ENCODE peak calls at places on chromosomes 12 and 14, in four cellular contexts. T is H9; D is effector memory CD4-positive, alpha-beta T cell; V is heart right ventricle. B is an unnamed sample.
A peak's percentile ranks its signal among the peaks of the same experiment; 100 is the strongest.

GRCh38 chr14:93914278-93914677 is 12.9 kb upstream of the FAM181A start:
- DNase-seq in T (no peak), D (no peak), V (no peak), B (no peak)

GRCh38 chr12:111438501-111438900 is 32.8 kb downstream of the SH2B3 start:
- DNase-seq in T (no peak), D (peak; percentile 53), V (no peak), B (peak; percentile 32)

GRCh38 chr12:124457287-124458219 is 109.9 kb downstream of the NCOR2 start:
- DNase-seq in T (no peak), D (peak; percentile 71), V (peak; percentile 84), B (peak; percentile 23)

GRCh38 chr12:6620137-6620884 is 13.1 kb upstream of the CHD4 start:
- DNase-seq in T (peak; percentile 96), D (no peak), V (no peak), B (peak; percentile 37)

GRCh38 chr12:19482551-19483109 is 43.3 kb downstream of the AEBP2 start:
- DNase-seq in T (peak; percentile 79), D (peak; percentile 12), V (peak; percentile 7), B (peak; percentile 35)

GRCh38 chr12:62898568-62898967 is 36.4 kb downstream of the PPM1H start:
- DNase-seq in T (no peak), D (no peak), V (no peak), B (no peak)

GRCh38 chr12:122837306-122838265 is 2.3 kb downstream of the HIP1R start:
- DNase-seq in T (no peak), D (no peak), V (no peak), B (no peak)

GRCh38 chr12:50659260-50659659 is 104.6 kb upstream of the ATF1 start:
- DNase-seq in T (no peak), D (no peak), V (no peak), B (no peak)

GRCh38 chr12:83052890-83053541 is 366.3 kb downstream of the TMTC2 start:
- DNase-seq in T (no peak), D (no peak), V (no peak), B (no peak)

GRCh38 chr14:78340250-78340649 is 170.1 kb downstream of the NRXN3 start:
- DNase-seq in T (no peak), D (no peak), V (no peak), B (no peak)

GRCh38 chr12:75978677-75979076 is 52.9 kb downstream of the PHLDA1 start:
- DNase-seq in T (no peak), D (no peak), V (no peak), B (no peak)

GRCh38 chr12:12081836-12082497 is 11.2 kb downstream of the BCL2L14 start:
- DNase-seq in T (peak; percentile 45), D (no peak), V (peak; percentile 5), B (no peak)

GRCh38 chr12:96120359-96121100 is 73.6 kb upstream of the ELK3 start:
- DNase-seq in T (peak; percentile 51), D (no peak), V (no peak), B (no peak)

GRCh38 chr12:123937707-123938600 is 34.7 kb downstream of the CCDC92 start:
- DNase-seq in T (no peak), D (peak; percentile 9), V (no peak), B (no peak)

GRCh38 chr12:46071335-46071734 is 81.0 kb upstream of the SCAF11 start:
- DNase-seq in T (no peak), D (no peak), V (no peak), B (no peak)

GRCh38 chr14:91424813-91425719 is 7.4 kb upstream of the CCDC88C start:
- DNase-seq in T (no peak), D (no peak), V (no peak), B (no peak)

GRCh38 chr14:52661314-52661713 is 34.0 kb downstream of the ERO1A start:
- DNase-seq in T (no peak), D (no peak), V (no peak), B (no peak)

GRCh38 chr12:19945559-19946485 is 422.5 kb upstream of the PDE3A start:
- DNase-seq in T (no peak), D (no peak), V (no peak), B (no peak)

GRCh38 chr12:56840922-56841321 is 77.8 kb downstream of the HSD17B6 start:
- DNase-seq in T (peak; percentile 54), D (no peak), V (no peak), B (no peak)

GRCh38 chr12:12892670-12893290 is 1.4 kb downstream of the GPRC5A start:
- DNase-seq in T (no peak), D (no peak), V (no peak), B (no peak)

GRCh38 chr12:132776816-132777568 is 15.4 kb upstream of the ANKLE2 start:
- DNase-seq in T (no peak), D (no peak), V (peak; percentile 82), B (no peak)

GRCh38 chr14:85444685-85445084 is 85.3 kb upstream of the FLRT2 start:
- DNase-seq in T (no peak), D (no peak), V (peak; percentile 19), B (no peak)

GRCh38 chr14:21454843-21455550 is 926 bp downstream of the CHD8 start:
- DNase-seq in T (no peak), D (no peak), V (no peak), B (no peak)

GRCh38 chr14:70032447-70032846 is 153.2 kb downstream of the SMOC1 start:
- DNase-seq in T (peak; percentile 61), D (no peak), V (no peak), B (no peak)

GRCh38 chr12:117867348-117867747 is 101.4 kb downstream of the KSR2 start:
- DNase-seq in T (no peak), D (no peak), V (no peak), B (no peak)

GRCh38 chr14:25050494-25051170 is 685 bp upstream of the STXBP6 start:
- DNase-seq in T (no peak), D (no peak), V (peak; percentile 17), B (no peak)

GRCh38 chr14:104385189-104386135 is 194.1 kb upstream of the C14orf180 start:
- DNase-seq in T (peak; percentile 20), D (no peak), V (no peak), B (no peak)

GRCh38 chr14:75723716-75724115 is 62.7 kb downstream of the TTLL5 start:
- DNase-seq in T (no peak), D (no peak), V (no peak), B (no peak)

GRCh38 chr14:105897725-105898113 is 371.3 kb downstream of the TMEM121 start:
- DNase-seq in T (no peak), D (no peak), V (peak; percentile 2), B (no peak)

GRCh38 chr14:93395227-93395626 is 35.5 kb upstream of the UNC79 start:
- DNase-seq in T (no peak), D (no peak), V (no peak), B (no peak)

GRCh38 chr12:29223936-29224921 is 75.2 kb downstream of the FAR2 start:
- DNase-seq in T (no peak), D (no peak), V (no peak), B (no peak)

DNA sequence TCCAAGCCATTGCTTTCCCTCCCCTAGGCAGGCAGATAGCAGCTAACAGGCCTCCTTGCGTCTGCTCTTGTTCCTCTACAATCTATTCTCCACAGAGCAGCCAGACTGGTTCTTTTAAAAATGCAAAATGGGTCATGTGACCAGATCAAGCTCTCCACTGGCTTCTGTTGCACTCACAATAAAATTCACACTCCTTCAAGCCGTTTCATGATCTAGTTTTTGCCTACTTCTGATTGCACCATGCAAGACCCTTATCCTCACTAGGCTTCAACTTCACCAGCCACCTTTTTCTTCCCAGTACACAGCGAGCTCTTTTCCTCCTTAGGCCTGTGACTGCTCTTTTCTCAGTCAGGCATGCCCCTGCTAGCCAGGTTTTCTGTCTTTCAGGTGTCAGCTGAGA is 6.1 kb upstream of the KRAS start:
- DNase-seq in T (peak; percentile 47), D (no peak), V (no peak), B (no peak)
- H3K9me3 ChIP-seq in T (no peaks in the 10 kb centered on the region), D (no peaks in the 10 kb centered on the region), V (no peaks in the 10 kb centered on the region), B (no peaks in the 10 kb centered on the region)

GRCh38 chr12:30391766-30392366 is 303.8 kb downstream of the IPO8 start:
- DNase-seq in T (no peak), D (no peak), V (no peak), B (no peak)

GRCh38 chr12:30399859-30400258 is 295.8 kb downstream of the IPO8 start:
- DNase-seq in T (no peak), D (no peak), V (no peak), B (no peak)

GRCh38 chr12:30400349-30400748 is 295.3 kb downstream of the IPO8 start:
- DNase-seq in T (no peak), D (no peak), V (no peak), B (no peak)

GRCh38 chr12:30396576-30396975 is 299.1 kb downstream of the IPO8 start:
- DNase-seq in T (no peak), D (no peak), V (no peak), B (no peak)

GRCh38 chr12:30395190-30395589 is 300.5 kb downstream of the IPO8 start:
- DNase-seq in T (no peak), D (no peak), V (no peak), B (no peak)
- H3K9me3 ChIP-seq in T (peaks cover 60% of the 10 kb centered on the region), D (no peaks in the 10 kb centered on the region), V (no peaks in the 10 kb centered on the region), B (no peaks in the 10 kb centered on the region)

GRCh38 chr14:19917243-19917642 is 3.2 kb upstream of the OR4K5 start:
- DNase-seq in T (no peak), D (no peak), V (no peak), B (no peak)
- H3K9me3 ChIP-seq in T (peaks cover 76% of the 10 kb centered on the region), D (no peaks in the 10 kb centered on the region), V (no peaks in the 10 kb centered on the region), B (no peaks in the 10 kb centered on the region)

DNA sequence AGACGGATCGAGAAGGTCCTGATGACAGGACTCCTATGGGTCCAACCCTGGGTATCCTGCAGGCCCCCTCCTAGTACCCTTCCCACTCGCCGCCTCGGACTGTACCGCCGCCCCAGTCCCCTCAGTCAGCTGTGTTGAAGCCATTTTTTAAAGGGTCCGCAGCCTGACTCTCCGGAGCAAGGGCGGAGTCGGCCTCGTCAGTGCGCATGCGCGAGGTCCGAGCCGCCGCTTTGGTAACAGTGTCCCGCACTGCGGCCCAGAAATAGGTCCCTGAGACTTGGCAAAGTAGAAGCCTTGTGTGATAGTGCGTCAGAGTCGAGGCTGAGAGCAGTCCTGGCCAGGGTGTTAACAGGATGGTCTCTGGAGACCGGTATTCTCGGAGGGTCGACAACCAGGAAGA is 769.0 kb upstream of the ALG10B start:
- DNase-seq in T (no peak), D (no peak), V (no peak), B (no peak)
- H3K9me3 ChIP-seq in T (peaks cover 80% of the 10 kb centered on the region), D (no peaks in the 10 kb centered on the region), V (no peaks in the 10 kb centered on the region), B (no peaks in the 10 kb centered on the region)

B was measured in T-helper 17 cell.